ENCODE peak calls at places on chromosomes 3 and 15, in six cellular contexts. M is adrenal gland, T is transverse colon, D is spleen, V is A549, E is body of pancreas. C is an unnamed sample.
A peak's percentile ranks its signal among the peaks of the same experiment; 100 is the strongest.

GRCh38 chr3:120396469-120396868 is 47.3 kb upstream of the LRRC58 start:
- DNase-seq in V (no peak), E (no peak), M (no peak), T (no peak), D (no peak), C (peak; percentile 82)

GRCh38 chr3:152997526-152997925 is 162.6 kb downstream of the P2RY1 start:
- DNase-seq in D (no peak), V (no peak), M (no peak), E (no peak), T (no peak), C (no peak)

GRCh38 chr3:46717447-46718231 is at the start of gene PRSS50:
- DNase-seq in E (no peak), D (peak; percentile 61), M (no peak), V (no peak), T (no peak), C (peak; percentile 17)

GRCh38 chr3:128316456-128316855 is 150.2 kb downstream of the DNAJB8 start:
- DNase-seq in T (no peak), E (peak; percentile 49), M (peak; percentile 13), D (peak; percentile 81), V (no peak), C (no peak)

GRCh38 chr15:89436560-89437311 is 59.6 kb downstream of the RHCG start:
- DNase-seq in D (no peak), V (peak; percentile 47), T (no peak), M (no peak), E (no peak), C (no peak)

GRCh38 chr3:66075281-66075680 is 36.6 kb upstream of the MAGI1 start:
- DNase-seq in V (no peak), M (no peak), T (no peak), E (no peak), D (no peak), C (no peak)

GRCh38 chr3:117752984-117753717 is 1043.6 kb downstream of the TUSC7 start:
- DNase-seq in D (no peak), T (no peak), V (no peak), M (no peak), E (no peak), C (no peak)

GRCh38 chr3:13072239-13073041 is 789 bp downstream of the IQSEC1 start:
- DNase-seq in E (no peak), M (no peak), V (no peak), D (peak; percentile 90), T (peak; percentile 77), C (no peak)

GRCh38 chr3:152909180-152909883 is 74.4 kb downstream of the P2RY1 start:
- DNase-seq in V (peak; percentile 62), T (no peak), D (no peak), M (peak; percentile 52), E (peak; percentile 16), C (no peak)

GRCh38 chr15:73924258-73924921 is 1.9 kb upstream of the LOXL1 start:
- DNase-seq in T (no peak), E (no peak), M (no peak), V (peak; percentile 12), D (peak; percentile 71), C (no peak)

GRCh38 chr15:73694419-73694818 is 10.2 kb downstream of the CD276 start:
- DNase-seq in D (peak; percentile 28), T (no peak), M (no peak), V (no peak), E (no peak), C (no peak)

GRCh38 chr3:182525975-182526374 is 267.3 kb upstream of the ATP11B start:
- DNase-seq in E (no peak), M (no peak), D (no peak), V (no peak), T (no peak), C (peak; percentile 19)

GRCh38 chr3:141306922-141307321 is 61.4 kb upstream of the ZBTB38 start:
- DNase-seq in V (no peak), D (no peak), T (no peak), M (no peak), E (no peak), C (no peak)

GRCh38 chr3:52633786-52634185 is 51.9 kb downstream of the PBRM1 start:
- DNase-seq in T (no peak), V (no peak), D (no peak), M (no peak), E (no peak), C (no peak)

GRCh38 chr15:48856947-48857346 is 21.0 kb upstream of the EID1 start:
- DNase-seq in E (no peak), D (no peak), M (no peak), V (no peak), T (no peak), C (no peak)

GRCh38 chr3:41159581-41160189 is 39.6 kb upstream of the CTNNB1 start:
- DNase-seq in E (no peak), V (peak; percentile 7), D (no peak), T (peak; percentile 44), M (no peak), C (no peak)

GRCh38 chr3:65550137-65550536 is 488.6 kb downstream of the MAGI1 start:
- DNase-seq in D (no peak), E (no peak), V (no peak), T (no peak), M (no peak), C (no peak)

GRCh38 chr15:58510715-58511465 is 79.1 kb downstream of the LIPC start:
- DNase-seq in E (no peak), D (no peak), T (no peak), V (no peak), M (no peak), C (no peak)

GRCh38 chr3:48425281-48425812 is 4.5 kb downstream of the PLXNB1 start:
- DNase-seq in E (peak; percentile 72), T (no peak), D (no peak), V (no peak), M (no peak), C (no peak)

GRCh38 chr3:45915518-45916231 is 27.6 kb upstream of the CXCR6 start:
- DNase-seq in V (peak; percentile 44), E (no peak), T (peak; percentile 48), D (peak; percentile 84), M (peak; percentile 57), C (no peak)

GRCh38 chr3:173785004-173785403 is 387.5 kb downstream of the NLGN1 start:
- DNase-seq in E (no peak), V (no peak), D (no peak), M (no peak), T (no peak), C (no peak)

GRCh38 chr15:89833966-89834365 is 19.3 kb upstream of the ANPEP start:
- DNase-seq in E (peak; percentile 82), T (no peak), V (no peak), D (no peak), M (no peak), C (peak; percentile 64)

GRCh38 chr3:113441051-113441770 is at the start of gene CFAP44:
- DNase-seq in E (peak; percentile 81), M (peak; percentile 85), D (peak; percentile 86), T (peak; percentile 62), V (no peak), C (no peak)

GRCh38 chr3:40672861-40673260 is 148.1 kb downstream of the ZNF621 start:
- DNase-seq in V (no peak), T (no peak), M (no peak), D (no peak), E (no peak), C (no peak)

GRCh38 chr3:52432225-52432624 is 12.7 kb downstream of the SEMA3G start:
- DNase-seq in D (peak; percentile 59), M (no peak), E (peak; percentile 4), V (no peak), T (no peak), C (no peak)

GRCh38 chr15:101723161-101723873 is 956 bp downstream of the TARS3 start:
- DNase-seq in M (no peak), V (no peak), E (no peak), D (no peak), T (peak; percentile 54), C (no peak)

GRCh38 chr15:55389276-55389631 is 18.9 kb downstream of the CCPG1 start:
- DNase-seq in D (no peak), V (peak; percentile 31), M (no peak), E (no peak), T (no peak), C (no peak)

GRCh38 chr3:49001155-49001554 is 6.0 kb upstream of the WDR6 start:
- DNase-seq in M (no peak), T (no peak), E (no peak), D (no peak), V (no peak), C (no peak)

GRCh38 chr3:50245831-50246516 is 10.0 kb downstream of the GNAI2 start:
- DNase-seq in T (peak; percentile 95), V (peak; percentile 78), M (peak; percentile 94), E (peak; percentile 89), D (peak; percentile 99), C (peak; percentile 98)
- H3K27ac ChIP-seq in T (peak overlapping the region; percentile 84), V (peak overlapping the region; percentile 89), M (peak overlapping the region; percentile 54), E (peak overlapping the region; percentile 74), D (peak overlapping the region; percentile 98), C (peak overlapping the region; percentile 91)

GRCh38 chr3:27344192-27344591 is 25.0 kb downstream of the NEK10 start:
- DNase-seq in M (no peak), E (no peak), V (no peak), D (no peak), T (no peak), C (no peak)
- TF ChIP-seq POLR2A in M (no peak), E (no peak), V (no peak), D (no peak), T (no peak), C (no peak)

GRCh38 chr15:60592386-60593339 is 113.7 kb upstream of the ICE2 start:
- DNase-seq in D (peak; percentile 96), M (peak; percentile 91), T (peak; percentile 90), E (peak; percentile 93), V (peak; percentile 40), C (no peak)
- TF ChIP-seq CTCF in D (no peak), M (peak; percentile 18), T (no peak), E (peak; percentile 39), V (no peak), C (peak; percentile 20)

GRCh38 chr15:71752085-71752484 is 58.3 kb upstream of the NR2E3 start:
- DNase-seq in M (no peak), T (no peak), E (no peak), V (no peak), D (no peak), C (no peak)

GRCh38 chr15:71747128-71748083 is 62.9 kb upstream of the NR2E3 start:
- DNase-seq in E (no peak), T (no peak), V (peak; percentile 98), D (no peak), M (peak; percentile 60), C (no peak)

GRCh38 chr15:71749500-71749899 is 60.9 kb upstream of the NR2E3 start:
- DNase-seq in V (no peak), E (no peak), D (no peak), M (no peak), T (no peak), C (no peak)

GRCh38 chr15:71746719-71747118 is 63.6 kb upstream of the NR2E3 start:
- DNase-seq in V (peak; percentile 45), T (peak; percentile 46), E (no peak), M (no peak), D (no peak), C (no peak)

DNA sequence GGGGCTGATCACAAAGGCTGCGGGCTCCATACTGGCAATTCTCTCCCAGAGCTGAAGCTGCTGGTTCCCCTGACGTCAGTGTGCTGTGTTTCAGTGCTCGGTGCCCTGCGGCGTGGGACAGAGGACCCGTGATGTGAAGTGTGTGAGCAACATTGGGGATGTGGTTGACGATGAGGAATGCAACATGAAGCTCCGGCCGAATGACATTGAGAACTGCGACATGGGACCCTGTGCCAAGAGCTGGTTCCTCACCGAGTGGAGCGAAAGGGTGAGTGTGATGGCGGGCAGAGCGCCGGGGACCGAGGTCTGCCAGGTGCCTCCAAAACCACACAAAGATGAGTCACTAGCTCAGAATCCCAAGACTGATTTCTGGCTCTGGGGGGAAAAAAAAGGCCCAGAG is 62.0 kb upstream of the NR2E3 start:
- DNase-seq in D (no peak), E (no peak), M (no peak), V (peak; percentile 73), T (no peak), C (no peak)
- H3K27ac ChIP-seq in D (no peak overlapping the region), E (no peak overlapping the region), M (no peak overlapping the region), V (peak overlapping the region; percentile 99), T (peak overlapping the region; percentile 51), C (no peak overlapping the region)

C was measured in esophagus muscularis mucosa.